ENCODE peak calls at places on chromosomes 4 and X, in nine cellular contexts. P is SIG-M5; M is NCI-H1092 treated with DMSO at 0.1 percent for 48 hours; X is A549; H is H9; K is mammary epithelial cell; U is T follicular helper cell; Y is esophagus squamous epithelium; E is stimulated activated CD4-positive, alpha-beta T cell treated with anti-CD3 and anti-CD28 coated beads, Interleukin-1b, Interleukin-23, amount 100 ng/mL, for 1 hour. W is an unnamed sample.

GRCh38 chr4:180810581-180810980 is 1432.6 kb upstream of the TENM3 start:
- DNase-seq in P (no peak), M (no peak), X (no peak), H (no peak), K (no peak), U (no peak), Y (no peak), E (no peak), W (no peak)

GRCh38 chrX:65745992-65746391 is 78.5 kb downstream of the MSN start:
- DNase-seq in P (no peak), M (no peak), X (peak), H (no peak), K (no peak), U (no peak), Y (no peak), E (no peak), W (no peak)

GRCh38 chr4:833731-834367 is 7.9 kb upstream of the CPLX1 start:
- DNase-seq in P (no peak), M (no peak), X (no peak), H (no peak), K (no peak), U (no peak), Y (no peak), E (no peak), W (peak)

GRCh38 chr4:157072002-157072401 is 3.9 kb upstream of the GLRB start:
- DNase-seq in P (no peak), M (no peak), X (no peak), H (no peak), K (peak), U (no peak), Y (no peak), E (no peak), W (no peak)

GRCh38 chrX:8773117-8773516 is 28.1 kb downstream of the FAM9A start:
- DNase-seq in P (no peak), M (no peak), X (no peak), H (no peak), K (no peak), U (no peak), Y (no peak), E (no peak), W (no peak)

GRCh38 chr4:173494013-173494970 is 35.7 kb downstream of the HAND2 start:
- DNase-seq in P (peak), M (peak), X (peak), H (peak), K (peak), U (peak), Y (no peak), E (no peak), W (no peak)

GRCh38 chr4:152165146-152165545 is 370.7 kb downstream of the FBXW7 start:
- DNase-seq in P (no peak), M (no peak), X (peak), H (peak), K (peak), U (no peak), Y (no peak), E (no peak), W (no peak)

GRCh38 chrX:100720301-100720700 is 11.6 kb downstream of the SYTL4 start:
- DNase-seq in P (no peak), M (peak), X (no peak), H (no peak), K (no peak), U (no peak), Y (no peak), E (no peak), W (no peak)

GRCh38 chr4:165766018-165766417 is 107.0 kb upstream of the TLL1 start:
- DNase-seq in P (no peak), M (no peak), X (no peak), H (no peak), K (no peak), U (no peak), Y (no peak), E (no peak), W (no peak)

GRCh38 chrX:1391370-1391706 is 575 bp downstream of the SLC25A6 start:
- DNase-seq in P (no peak), M (no peak), X (no peak), H (no peak), K (no peak), U (no peak), Y (no peak), E (no peak), W (no peak)

GRCh38 chr4:14264437-14264836 is 636.9 kb upstream of the BOD1L1 start:
- DNase-seq in P (no peak), M (no peak), X (peak), H (peak), K (no peak), U (no peak), Y (no peak), E (no peak), W (no peak)

GRCh38 chrX:9906919-9907318 is 60.2 kb upstream of the CLDN34 start:
- DNase-seq in P (no peak), M (no peak), X (no peak), H (peak), K (peak), U (no peak), Y (no peak), E (no peak), W (peak)

GRCh38 chrX:3713225-3713936 is at the start of gene PRKX:
- DNase-seq in P (no peak), M (peak), X (peak), H (peak), K (peak), U (peak), Y (peak), E (peak), W (peak)

GRCh38 chr4:169823685-169824084 is 65.9 kb upstream of the HPF1 start:
- DNase-seq in P (no peak), M (no peak), X (peak), H (peak), K (peak), U (no peak), Y (no peak), E (no peak), W (no peak)

GRCh38 chr4:152591361-152591760 is 55.5 kb upstream of the FBXW7 start:
- DNase-seq in P (no peak), M (peak), X (no peak), H (peak), K (peak), U (no peak), Y (no peak), E (no peak), W (no peak)